ENCODE peak calls at places on chromosomes 13 and 19, in five cellular contexts. J is AG09319, M is fibroblast of lung, R is foreskin keratinocyte, X is endodermal cell. V is an unnamed sample.

GRCh38 chr13:100508391-100508790 is 80.2 kb downstream of the GGACT start:
- DNase-seq in J (no peak), M (peak), R (no peak), X (no peak), V (no peak)

GRCh38 chr13:30196025-30196424 is 111.3 kb downstream of the KATNAL1 start:
- DNase-seq in J (no peak), M (peak), R (no peak), X (peak), V (no peak)

GRCh38 chr19:16751701-16752100 is 32.1 kb downstream of the NWD1 start:
- DNase-seq in J (no peak), M (no peak), R (no peak), X (no peak), V (no peak)

GRCh38 chr13:54573186-54573585 is 1544.6 kb downstream of the OLFM4 start:
- DNase-seq in J (no peak), M (no peak), R (no peak), X (peak), V (no peak)

GRCh38 chr19:16330368-16330801 is 5.8 kb downstream of the KLF2 start:
- DNase-seq in J (no peak), M (peak), R (peak), X (peak), V (peak)

GRCh38 chr13:44969858-44970484 is 19.3 kb downstream of the NUFIP1 start:
- DNase-seq in J (peak), M (peak), R (peak), X (no peak), V (peak)

GRCh38 chr19:1360818-1361461 is 22.8 kb upstream of the NDUFS7 start:
- DNase-seq in J (peak), M (peak), R (no peak), X (peak), V (no peak)

GRCh38 chr13:61600360-61601033 is 184.8 kb upstream of the PCDH20 start:
- DNase-seq in J (no peak), M (no peak), R (no peak), X (no peak), V (no peak)

GRCh38 chr19:29379257-29379986 is 146.4 kb upstream of the VSTM2B start:
- DNase-seq in J (no peak), M (no peak), R (no peak), X (peak), V (no peak)

GRCh38 chr19:18401580-18402112 is 4.2 kb upstream of the LRRC25 start:
- DNase-seq in J (no peak), M (peak), R (peak), X (peak), V (no peak)

GRCh38 chr19:52889076-52889475 is 8.4 kb downstream of the ZNF320 start:
- DNase-seq in J (no peak), M (no peak), R (no peak), X (peak), V (no peak)

GRCh38 chr19:33219261-33219812 is 6.3 kb downstream of the SLC7A10 start:
- DNase-seq in J (no peak), M (peak), R (no peak), X (peak), V (no peak)

GRCh38 chr19:38401148-38401547 is 1.7 kb upstream of the FAM98C start:
- DNase-seq in J (no peak), M (peak), R (peak), X (no peak), V (no peak)

GRCh38 chr19:13100031-13100588 is 2.5 kb downstream of the LYL1 start:
- DNase-seq in J (no peak), M (peak), R (no peak), X (no peak), V (no peak)

GRCh38 chr19:8335343-8336071 is 7.6 kb downstream of the KANK3 start:
- DNase-seq in J (no peak), M (no peak), R (no peak), X (peak), V (no peak)

GRCh38 chr13:102508411-102508810 is 88.4 kb upstream of the TPP2 start:
- DNase-seq in J (no peak), M (no peak), R (no peak), X (no peak), V (no peak)

GRCh38 chr13:27043013-27043412 is 128.6 kb downstream of the USP12 start:
- DNase-seq in J (peak), M (peak), R (peak), X (no peak), V (peak)

GRCh38 chr19:13143135-13143534 is 7.0 kb downstream of the STX10 start:
- DNase-seq in J (peak), M (peak), R (peak), X (no peak), V (no peak)

GRCh38 chr19:39349326-39349725 is 7.1 kb downstream of the SAMD4B start:
- DNase-seq in J (no peak), M (no peak), R (no peak), X (no peak), V (no peak)

GRCh38 chr19:12840091-12841079 is 2.1 kb downstream of the MAST1 start:
- DNase-seq in J (no peak), M (peak), R (peak), X (peak), V (peak)

GRCh38 chr13:108549989-108550388 is 79.4 kb upstream of the MYO16 start:
- DNase-seq in J (no peak), M (no peak), R (no peak), X (no peak), V (no peak)

GRCh38 chr13:111505175-111505777 is 184.8 kb downstream of the TEX29 start:
- DNase-seq in J (no peak), M (no peak), R (no peak), X (peak), V (no peak)

GRCh38 chr19:35828694-35829301 is 16.2 kb upstream of the PRODH2 start:
- DNase-seq in J (no peak), M (peak), R (peak), X (peak), V (peak)

GRCh38 chr19:48511800-48512503 is at the start of gene LMTK3:
- DNase-seq in J (peak), M (peak), R (no peak), X (no peak), V (peak)

GRCh38 chr13:20146381-20146780 is 14.5 kb downstream of the GJA3 start:
- DNase-seq in J (no peak), M (no peak), R (no peak), X (no peak), V (no peak)

GRCh38 chr13:89457977-89458376 is 1786.8 kb downstream of the SLITRK5 start:
- DNase-seq in J (no peak), M (peak), R (peak), X (no peak), V (peak)

GRCh38 chr19:16904599-16904998 is 15.8 kb downstream of the F2RL3 start:
- DNase-seq in J (no peak), M (no peak), R (no peak), X (no peak), V (no peak)

GRCh38 chr19:45005787-45006186 is 4.5 kb downstream of the RELB start:
- DNase-seq in J (no peak), M (no peak), R (no peak), X (no peak), V (no peak)

GRCh38 chr13:46860734-46861133 is 36.1 kb downstream of the HTR2A start:
- DNase-seq in J (no peak), M (peak), R (no peak), X (no peak), V (no peak)

GRCh38 chr13:26663801-26664200 is 96.8 kb downstream of the GPR12 start:
- DNase-seq in J (no peak), M (no peak), R (peak), X (no peak), V (no peak)

GRCh38 chr13:43054803-43055802 is 31.7 kb downstream of the DNAJC15 start:
- DNase-seq in J (no peak), M (peak), R (peak), X (peak), V (no peak)

GRCh38 chr19:38634757-38635482 is 12.5 kb upstream of the ACTN4 start:
- DNase-seq in J (no peak), M (peak), R (no peak), X (peak), V (peak)

GRCh38 chr19:6425732-6426686 is 1.4 kb upstream of the KHSRP start:
- DNase-seq in J (no peak), M (no peak), R (no peak), X (no peak), V (no peak)

DNA sequence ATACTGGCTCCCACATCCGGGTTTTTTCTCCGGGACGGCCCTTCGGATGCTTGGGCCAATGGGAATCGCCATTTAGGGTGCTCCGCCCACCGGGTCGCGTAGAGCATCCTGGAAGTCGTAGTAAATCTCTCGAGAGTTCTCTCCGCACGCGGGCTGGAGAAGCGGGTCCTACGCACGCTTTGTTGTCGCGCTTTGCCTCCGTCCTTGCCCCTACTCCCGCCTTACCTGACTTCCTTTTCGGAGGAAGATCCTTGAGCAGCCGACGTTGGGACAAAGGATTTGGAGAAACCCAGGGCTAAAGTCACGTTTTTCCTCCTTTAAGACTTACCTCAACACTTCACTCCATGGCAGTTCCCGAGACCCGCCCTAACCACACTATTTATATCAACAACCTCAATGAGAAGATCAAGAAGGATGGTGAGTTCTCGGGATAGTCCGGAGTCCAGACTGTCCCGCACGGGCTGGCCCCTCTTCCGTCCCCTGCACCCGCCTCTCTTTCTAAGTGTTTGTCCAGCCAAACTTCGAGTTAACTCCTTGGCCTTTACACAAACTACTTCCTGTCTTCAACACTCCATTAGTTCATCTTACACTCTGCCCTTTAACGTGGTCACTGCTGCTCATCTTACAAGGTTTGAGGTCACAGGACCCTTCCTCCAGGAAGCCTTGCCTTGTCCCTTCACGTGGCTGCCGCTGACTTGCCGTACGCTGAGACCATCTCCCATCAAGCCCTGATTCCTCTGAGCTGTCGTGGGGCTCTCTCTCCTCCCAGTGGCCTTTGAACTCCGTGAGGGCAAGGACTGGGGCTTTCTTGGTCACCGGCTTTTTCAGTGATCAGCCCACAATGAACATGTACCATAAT is at the start of gene SNRPA:
- DNase-seq in J (peak), M (peak), R (peak), X (peak), V (peak)
- TF ChIP-seq CTCF in J (no peak), M (no peak), R (no peak), X (no peak), V (no peak)

GRCh38 chr13:73417012-73417615 is 358.3 kb downstream of the KLF5 start:
- DNase-seq in J (no peak), M (no peak), R (no peak), X (no peak), V (no peak)
- TF ChIP-seq CTCF in J (peak), M (peak), R (peak), X (peak), V (peak)

GRCh38 chr13:92967923-92968322 is 258.7 kb upstream of the GPC6 start:
- DNase-seq in J (no peak), M (peak), R (no peak), X (peak), V (no peak)
- TF ChIP-seq CTCF in J (peak), M (no peak), R (peak), X (peak), V (no peak)

GRCh38 chr19:57903298-57904174 is 12.9 kb downstream of the ZNF417 start:
- DNase-seq in J (no peak), M (peak), R (peak), X (no peak), V (peak)
- TF ChIP-seq CTCF in J (peak), M (peak), R (peak), X (peak), V (peak)

GRCh38 chr19:14577264-14577663 is 5.4 kb upstream of the NDUFB7 start:
- DNase-seq in J (no peak), M (no peak), R (no peak), X (no peak), V (no peak)

GRCh38 chr19:14580623-14581237 is 2.2 kb upstream of the CLEC17A start:
- DNase-seq in J (no peak), M (no peak), R (no peak), X (no peak), V (no peak)

GRCh38 chr19:14575428-14575980 is 3.6 kb upstream of the NDUFB7 start:
- DNase-seq in J (no peak), M (no peak), R (no peak), X (no peak), V (no peak)

GRCh38 chr19:14576363-14576762 is 4.5 kb upstream of the NDUFB7 start:
- DNase-seq in J (no peak), M (no peak), R (no peak), X (no peak), V (no peak)

GRCh38 chr19:14577885-14578427 is 4.9 kb upstream of the CLEC17A start:
- DNase-seq in J (no peak), M (no peak), R (no peak), X (peak), V (no peak)
- TF ChIP-seq CTCF in J (no peak), M (no peak), R (no peak), X (no peak), V (no peak)

GRCh38 chr13:51829236-51829899 is 15.6 kb downstream of the TMEM272 start:
- DNase-seq in J (no peak), M (no peak), R (no peak), X (no peak), V (no peak)

GRCh38 chr13:51834581-51835158 is 10.3 kb downstream of the TMEM272 start:
- DNase-seq in J (no peak), M (no peak), R (no peak), X (no peak), V (no peak)

GRCh38 chr13:51833980-51834379 is 11.0 kb downstream of the TMEM272 start:
- DNase-seq in J (no peak), M (no peak), R (no peak), X (no peak), V (no peak)

GRCh38 chr13:51831519-51831918 is 13.5 kb downstream of the TMEM272 start:
- DNase-seq in J (no peak), M (no peak), R (no peak), X (no peak), V (no peak)

GRCh38 chr13:51832471-51833152 is 12.4 kb downstream of the TMEM272 start:
- DNase-seq in J (no peak), M (peak), R (no peak), X (peak), V (no peak)
- TF ChIP-seq CTCF in J (peak), M (peak), R (peak), X (peak), V (no peak)

GRCh38 chr13:50450279-50450678 is 393.2 kb downstream of the DLEU7 start:
- DNase-seq in J (no peak), M (no peak), R (no peak), X (no peak), V (no peak)

GRCh38 chr13:50451609-50452008 is 391.9 kb downstream of the DLEU7 start:
- DNase-seq in J (no peak), M (no peak), R (no peak), X (peak), V (no peak)

GRCh38 chr13:50448535-50448981 is 394.9 kb downstream of the DLEU7 start:
- DNase-seq in J (no peak), M (no peak), R (peak), X (no peak), V (peak)

GRCh38 chr13:50452028-50452427 is 391.5 kb downstream of the DLEU7 start:
- DNase-seq in J (no peak), M (no peak), R (no peak), X (no peak), V (no peak)

GRCh38 chr13:50449465-50449864 is 394.0 kb downstream of the DLEU7 start:
- DNase-seq in J (no peak), M (no peak), R (no peak), X (no peak), V (no peak)
- TF ChIP-seq CTCF in J (no peak), M (no peak), R (no peak), X (no peak), V (no peak)

GRCh38 chr13:110398564-110399507 is 91.8 kb downstream of the COL4A2 start:
- DNase-seq in J (no peak), M (peak), R (no peak), X (no peak), V (no peak)

GRCh38 chr13:110402301-110403069 is 95.4 kb downstream of the COL4A2 start:
- DNase-seq in J (no peak), M (no peak), R (no peak), X (no peak), V (no peak)

GRCh38 chr13:110403315-110403714 is 96.2 kb downstream of the COL4A2 start:
- DNase-seq in J (no peak), M (peak), R (no peak), X (no peak), V (no peak)

GRCh38 chr13:110399801-110400200 is 92.7 kb downstream of the COL4A2 start:
- DNase-seq in J (no peak), M (peak), R (no peak), X (no peak), V (no peak)

DNA sequence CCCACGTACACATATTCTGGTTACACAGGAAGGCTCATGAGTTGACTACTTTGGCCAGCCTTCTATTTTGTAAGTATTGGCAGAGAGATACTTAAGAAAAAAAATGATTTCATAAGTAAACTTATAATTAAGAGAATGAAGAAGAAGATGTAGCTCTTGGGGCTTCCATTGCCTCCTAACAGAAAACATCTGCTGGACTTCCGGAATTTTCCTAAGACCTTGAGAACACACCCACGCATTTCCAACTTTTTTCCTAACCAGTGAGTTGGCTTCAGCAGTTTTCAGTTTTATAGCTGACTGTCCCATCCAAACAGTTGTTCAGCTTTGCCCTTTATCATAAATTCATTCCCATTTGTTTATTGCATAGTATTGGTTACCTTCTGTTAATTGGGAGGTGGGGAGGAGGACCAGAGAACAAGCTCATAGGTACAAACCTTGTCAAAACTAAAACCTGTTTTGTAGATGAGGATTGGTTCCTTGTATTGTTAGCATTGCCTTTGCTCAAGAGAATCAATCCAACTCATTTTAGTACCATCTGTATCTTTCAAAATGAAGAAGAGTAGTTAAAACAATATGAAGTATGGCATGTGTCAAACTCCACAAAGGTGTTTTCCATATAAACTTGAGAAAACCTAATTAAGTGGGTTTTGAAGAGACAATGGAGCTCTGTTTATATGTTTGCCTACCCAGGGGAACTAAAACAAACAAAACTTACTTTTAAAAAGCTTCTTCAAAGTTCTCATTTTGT is 93.9 kb downstream of the COL4A2 start:
- DNase-seq in J (peak), M (peak), R (no peak), X (no peak), V (no peak)
- TF ChIP-seq CTCF in J (no peak), M (no peak), R (no peak), X (no peak), V (no peak)

V was measured in RWPE1.